ENCODE peak calls at places on chromosomes 13 and 19, in nine cellular contexts. F, Q, R, B, X, W, C, G and S are unnamed samples.

GRCh38 chr13:112942689-112943308 is 26.2 kb upstream of the MCF2L start:
- DNase-seq in F (peak; percentile 99), Q (peak; percentile 86), R (peak; percentile 94), B (peak; percentile 92), X (peak; percentile 81), W (peak; percentile 90), C (peak; percentile 97), G (peak; percentile 72), S (peak; percentile 53)

GRCh38 chr19:4969292-4969771 is 419 bp downstream of the KDM4B start:
- DNase-seq in F (no peak), Q (no peak), R (no peak), B (no peak), X (no peak), W (no peak), C (no peak), G (no peak), S (no peak)

GRCh38 chr19:41734585-41734984 is 20.7 kb upstream of the CEACAM6 start:
- DNase-seq in F (no peak), Q (no peak), R (no peak), B (no peak), X (no peak), W (no peak), C (peak; percentile 55), G (no peak), S (no peak)

GRCh38 chr13:41700790-41701310 is 243.5 kb downstream of the RGCC start:
- DNase-seq in F (no peak), Q (no peak), R (no peak), B (no peak), X (peak; percentile 62), W (peak; percentile 26), C (peak; percentile 82), G (peak; percentile 17), S (peak; percentile 14)

GRCh38 chr13:46489586-46490023 is 63.4 kb upstream of the LRCH1 start:
- DNase-seq in F (no peak), Q (no peak), R (no peak), B (no peak), X (peak; percentile 73), W (peak; percentile 65), C (no peak), G (peak; percentile 84), S (peak; percentile 78)

GRCh38 chr13:83449666-83450395 is 432.4 kb downstream of the SLITRK1 start:
- DNase-seq in F (no peak), Q (no peak), R (no peak), B (no peak), X (peak; percentile 8), W (no peak), C (no peak), G (peak; percentile 66), S (peak; percentile 47)

GRCh38 chr13:21033866-21034601 is 27.4 kb downstream of the LATS2 start:
- DNase-seq in F (no peak), Q (no peak), R (no peak), B (no peak), X (no peak), W (no peak), C (no peak), G (no peak), S (no peak)

GRCh38 chr13:60591348-60591747 is 194.3 kb downstream of the TDRD3 start:
- DNase-seq in F (no peak), Q (no peak), R (no peak), B (no peak), X (peak; percentile 30), W (peak; percentile 10), C (no peak), G (peak; percentile 91), S (no peak)

GRCh38 chr13:50437252-50437651 is 406.2 kb downstream of the DLEU7 start:
- DNase-seq in F (no peak), Q (no peak), R (no peak), B (no peak), X (no peak), W (peak; percentile 4), C (no peak), G (peak; percentile 65), S (no peak)